ENCODE peak calls at places on chromosomes 4 and X, in six cellular contexts. One of them, this sample, is unnamed.

GRCh38 chr4:28481565-28481964 is 1620.9 kb downstream of the STIM2 start:
- DNase-seq in HepG2: no peak
- DNase-seq in IMR-90: no peak
- DNase-seq in A549: no peak
- DNase-seq in SK-N-SH: no peak
- DNase-seq in GM12878: no peak
- DNase-seq in this sample: no peak

GRCh38 chr4:74667944-74668343 is 126.4 kb downstream of the BTC start:
- DNase-seq in HepG2: no peak
- DNase-seq in IMR-90: no peak
- DNase-seq in A549: no peak
- DNase-seq in SK-N-SH: no peak
- DNase-seq in GM12878: no peak
- DNase-seq in this sample: no peak

GRCh38 chr4:96035727-96036126 is 195.8 kb downstream of the PDHA2 start:
- DNase-seq in HepG2: no peak
- DNase-seq in IMR-90: no peak
- DNase-seq in A549: no peak
- DNase-seq in SK-N-SH: no peak
- DNase-seq in GM12878: no peak
- DNase-seq in this sample: peak

GRCh38 chrX:24874604-24875247 is 141.0 kb downstream of the ARX start:
- DNase-seq in HepG2: no peak
- DNase-seq in IMR-90: no peak
- DNase-seq in A549: no peak
- DNase-seq in SK-N-SH: no peak
- DNase-seq in GM12878: no peak
- DNase-seq in this sample: no peak

GRCh38 chrX:128458888-128459287 is 406.7 kb upstream of the ACTRT1 start:
- DNase-seq in HepG2: no peak
- DNase-seq in IMR-90: peak
- DNase-seq in A549: no peak
- DNase-seq in SK-N-SH: no peak
- DNase-seq in GM12878: no peak
- DNase-seq in this sample: no peak

GRCh38 chr4:6773106-6773505 is 9.4 kb upstream of the KIAA0232 start:
- DNase-seq in HepG2: no peak
- DNase-seq in IMR-90: peak
- DNase-seq in A549: no peak
- DNase-seq in SK-N-SH: no peak
- DNase-seq in GM12878: no peak
- DNase-seq in this sample: no peak

GRCh38 chr4:99687120-99687519 is 29.5 kb upstream of the C4orf54 start:
- DNase-seq in HepG2: no peak
- DNase-seq in IMR-90: no peak
- DNase-seq in A549: no peak
- DNase-seq in SK-N-SH: no peak
- DNase-seq in GM12878: no peak
- DNase-seq in this sample: no peak

GRCh38 chr4:138259801-138260200 is 17.7 kb upstream of the SLC7A11 start:
- DNase-seq in HepG2: no peak
- DNase-seq in IMR-90: peak
- DNase-seq in A549: no peak
- DNase-seq in SK-N-SH: no peak
- DNase-seq in GM12878: no peak
- DNase-seq in this sample: no peak

GRCh38 chr4:40916880-40917279 is 167.1 kb downstream of the NSUN7 start:
- DNase-seq in HepG2: peak
- DNase-seq in IMR-90: no peak
- DNase-seq in A549: peak
- DNase-seq in SK-N-SH: no peak
- DNase-seq in GM12878: no peak
- DNase-seq in this sample: peak

GRCh38 chr4:17368408-17368807 is 143.5 kb downstream of the QDPR start:
- DNase-seq in HepG2: no peak
- DNase-seq in IMR-90: no peak
- DNase-seq in A549: no peak
- DNase-seq in SK-N-SH: no peak
- DNase-seq in GM12878: no peak
- DNase-seq in this sample: no peak

GRCh38 chr4:140019619-140020367 is 134.2 kb downstream of the MAML3 start:
- DNase-seq in HepG2: peak
- DNase-seq in IMR-90: no peak
- DNase-seq in A549: no peak
- DNase-seq in SK-N-SH: no peak
- DNase-seq in GM12878: no peak
- DNase-seq in this sample: no peak

GRCh38 chrX:4253092-4253491 is 539.6 kb upstream of the PRKX start:
- DNase-seq in HepG2: no peak
- DNase-seq in IMR-90: no peak
- DNase-seq in A549: no peak
- DNase-seq in SK-N-SH: no peak
- DNase-seq in GM12878: no peak
- DNase-seq in this sample: no peak

GRCh38 chrX:15956684-15957083 is 102.1 kb upstream of the AP1S2 start:
- DNase-seq in HepG2: no peak
- DNase-seq in IMR-90: no peak
- DNase-seq in A549: no peak
- DNase-seq in SK-N-SH: no peak
- DNase-seq in GM12878: no peak
- DNase-seq in this sample: no peak

GRCh38 chr4:8368061-8368481 is 72.5 kb downstream of the ACOX3 start:
- DNase-seq in HepG2: no peak
- DNase-seq in IMR-90: no peak
- DNase-seq in A549: no peak
- DNase-seq in SK-N-SH: no peak
- DNase-seq in GM12878: no peak
- DNase-seq in this sample: no peak

GRCh38 chr4:139951051-139951450 is 202.9 kb downstream of the MAML3 start:
- DNase-seq in HepG2: no peak
- DNase-seq in IMR-90: no peak
- DNase-seq in A549: no peak
- DNase-seq in SK-N-SH: no peak
- DNase-seq in GM12878: no peak
- DNase-seq in this sample: no peak

GRCh38 chr4:147731611-147732515 is at the start of gene ARHGAP10:
- DNase-seq in HepG2: no peak
- DNase-seq in IMR-90: peak
- DNase-seq in A549: peak
- DNase-seq in SK-N-SH: peak
- DNase-seq in GM12878: no peak
- DNase-seq in this sample: peak

GRCh38 chr4:64520393-64520792 is 111.1 kb upstream of the TECRL start:
- DNase-seq in HepG2: no peak
- DNase-seq in IMR-90: no peak
- DNase-seq in A549: no peak
- DNase-seq in SK-N-SH: no peak
- DNase-seq in GM12878: no peak
- DNase-seq in this sample: no peak

GRCh38 chrX:10597871-10598270 is 22.5 kb downstream of the MID1 start:
- DNase-seq in HepG2: peak
- DNase-seq in IMR-90: peak
- DNase-seq in A549: no peak
- DNase-seq in SK-N-SH: no peak
- DNase-seq in GM12878: no peak
- DNase-seq in this sample: no peak

GRCh38 chrX:137549073-137549472 is 16.9 kb upstream of the ZIC3 start:
- DNase-seq in HepG2: no peak
- DNase-seq in IMR-90: no peak
- DNase-seq in A549: no peak
- DNase-seq in SK-N-SH: no peak
- DNase-seq in GM12878: no peak
- DNase-seq in this sample: no peak

GRCh38 chrX:137547291-137547690 is 18.6 kb upstream of the ZIC3 start:
- DNase-seq in HepG2: no peak
- DNase-seq in IMR-90: no peak
- DNase-seq in A549: no peak
- DNase-seq in SK-N-SH: no peak
- DNase-seq in GM12878: no peak
- DNase-seq in this sample: no peak

GRCh38 chrX:137548261-137548660 is 17.7 kb upstream of the ZIC3 start:
- DNase-seq in HepG2: no peak
- DNase-seq in IMR-90: no peak
- DNase-seq in A549: no peak
- DNase-seq in SK-N-SH: no peak
- DNase-seq in GM12878: no peak
- DNase-seq in this sample: no peak

GRCh38 chrX:137549846-137550534 is 15.9 kb upstream of the ZIC3 start:
- DNase-seq in HepG2: no peak
- DNase-seq in IMR-90: no peak
- DNase-seq in A549: no peak
- DNase-seq in SK-N-SH: no peak
- DNase-seq in GM12878: no peak
- DNase-seq in this sample: no peak

DNA sequence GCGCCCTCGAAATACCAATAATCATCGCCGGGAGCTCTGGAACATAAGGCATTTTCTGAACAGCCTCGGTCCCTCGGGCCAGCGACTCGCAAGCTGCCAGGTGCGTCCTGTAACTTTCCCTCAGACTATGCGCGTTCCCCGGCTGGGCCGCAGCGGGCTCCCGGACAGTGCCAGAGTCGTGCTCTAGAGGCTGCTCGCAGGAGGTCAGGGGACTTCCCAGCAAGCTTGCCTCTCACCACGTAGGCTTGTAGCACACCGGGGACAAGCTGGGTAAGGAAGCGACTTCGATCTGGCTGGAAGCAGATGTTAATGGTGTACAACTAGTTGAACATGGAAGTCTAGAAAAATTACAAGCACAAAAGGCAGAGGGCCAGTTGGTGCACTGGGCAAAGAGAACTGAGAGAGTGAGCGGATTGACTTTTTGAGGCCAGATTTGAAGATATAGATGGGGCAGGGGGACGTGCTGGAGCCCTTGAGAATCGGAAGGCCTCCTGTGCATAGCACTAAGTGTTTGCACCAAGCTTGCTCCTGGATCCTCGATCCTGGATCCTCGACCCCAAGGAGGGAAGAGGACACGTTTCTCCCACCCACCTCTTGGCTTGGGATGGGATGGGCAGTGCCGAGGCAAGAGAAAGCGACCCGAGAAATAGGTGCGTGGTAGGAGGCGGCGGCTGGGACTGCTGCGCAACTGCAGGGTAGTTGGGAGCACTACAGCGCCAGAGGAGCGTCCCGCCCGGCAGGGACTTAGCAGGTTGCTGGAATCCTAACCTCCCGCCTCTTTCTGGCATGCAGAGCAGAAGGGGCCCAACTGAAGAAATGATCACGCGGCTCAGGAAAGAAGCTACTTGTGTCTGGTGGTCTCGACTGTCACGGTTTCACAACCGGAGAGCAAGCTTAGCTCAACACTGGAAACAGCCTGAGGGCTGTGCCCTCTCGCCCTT is 19.9 kb upstream of the ZIC3 start:
- DNase-seq in HepG2: no peak
- DNase-seq in IMR-90: no peak
- DNase-seq in A549: no peak
- DNase-seq in SK-N-SH: no peak
- DNase-seq in GM12878: no peak
- DNase-seq in this sample: no peak
- TF ChIP-seq SMC3 in HepG2: no peak
- TF ChIP-seq SMC3 in IMR-90: no peak
- TF ChIP-seq SMC3 in A549: no peak
- TF ChIP-seq SMC3 in SK-N-SH: no peak
- TF ChIP-seq SMC3 in GM12878: no peak
- TF ChIP-seq SMC3 in this sample: no peak

DNA sequence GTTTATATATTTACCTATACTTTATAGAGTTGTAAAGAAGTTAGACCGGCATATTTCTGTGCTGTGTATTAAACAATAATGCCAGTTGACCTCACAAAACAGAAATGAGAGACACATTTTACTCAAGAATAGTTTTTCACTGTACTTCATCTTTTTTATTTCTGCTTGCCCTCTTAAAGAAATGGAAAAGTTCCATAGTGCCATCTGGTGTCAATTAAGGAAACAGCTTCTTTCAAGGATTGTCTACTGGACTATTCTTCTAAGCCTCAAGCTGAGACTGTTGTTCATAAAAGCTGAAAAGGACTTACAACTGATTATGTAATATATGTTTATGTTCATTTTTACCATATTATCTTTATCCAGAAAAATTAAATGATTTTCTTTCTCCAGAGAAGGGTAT is 1523.8 kb downstream of the ARAP2 start:
- DNase-seq in HepG2: peak
- DNase-seq in IMR-90: peak
- DNase-seq in A549: peak
- DNase-seq in SK-N-SH: peak
- DNase-seq in GM12878: no peak
- DNase-seq in this sample: peak
- TF ChIP-seq SMC3 in HepG2: no peak
- TF ChIP-seq SMC3 in IMR-90: peak
- TF ChIP-seq SMC3 in A549: peak
- TF ChIP-seq SMC3 in SK-N-SH: no peak
- TF ChIP-seq SMC3 in GM12878: peak
- TF ChIP-seq SMC3 in this sample: no peak

GRCh38 chr4:128850252-128850651 is 40.8 kb downstream of the JADE1 start:
- DNase-seq in HepG2: no peak
- DNase-seq in IMR-90: no peak
- DNase-seq in A549: no peak
- DNase-seq in SK-N-SH: no peak
- DNase-seq in GM12878: no peak
- DNase-seq in this sample: no peak

GRCh38 chr4:128856246-128856645 is 46.7 kb downstream of the JADE1 start:
- DNase-seq in HepG2: no peak
- DNase-seq in IMR-90: peak
- DNase-seq in A549: no peak
- DNase-seq in SK-N-SH: no peak
- DNase-seq in GM12878: no peak
- DNase-seq in this sample: no peak

GRCh38 chr4:128853741-128854140 is 44.2 kb downstream of the JADE1 start:
- DNase-seq in HepG2: no peak
- DNase-seq in IMR-90: peak
- DNase-seq in A549: no peak
- DNase-seq in SK-N-SH: no peak
- DNase-seq in GM12878: no peak
- DNase-seq in this sample: no peak

GRCh38 chr4:128855656-128856055 is 46.2 kb downstream of the JADE1 start:
- DNase-seq in HepG2: no peak
- DNase-seq in IMR-90: no peak
- DNase-seq in A549: no peak
- DNase-seq in SK-N-SH: no peak
- DNase-seq in GM12878: no peak
- DNase-seq in this sample: no peak

GRCh38 chr4:128854433-128854832 is 44.9 kb downstream of the JADE1 start:
- DNase-seq in HepG2: no peak
- DNase-seq in IMR-90: peak
- DNase-seq in A549: no peak
- DNase-seq in SK-N-SH: no peak
- DNase-seq in GM12878: no peak
- DNase-seq in this sample: no peak
- TF ChIP-seq SMC3 in HepG2: no peak
- TF ChIP-seq SMC3 in IMR-90: no peak
- TF ChIP-seq SMC3 in A549: no peak
- TF ChIP-seq SMC3 in SK-N-SH: no peak
- TF ChIP-seq SMC3 in GM12878: no peak
- TF ChIP-seq SMC3 in this sample: no peak

DNA sequence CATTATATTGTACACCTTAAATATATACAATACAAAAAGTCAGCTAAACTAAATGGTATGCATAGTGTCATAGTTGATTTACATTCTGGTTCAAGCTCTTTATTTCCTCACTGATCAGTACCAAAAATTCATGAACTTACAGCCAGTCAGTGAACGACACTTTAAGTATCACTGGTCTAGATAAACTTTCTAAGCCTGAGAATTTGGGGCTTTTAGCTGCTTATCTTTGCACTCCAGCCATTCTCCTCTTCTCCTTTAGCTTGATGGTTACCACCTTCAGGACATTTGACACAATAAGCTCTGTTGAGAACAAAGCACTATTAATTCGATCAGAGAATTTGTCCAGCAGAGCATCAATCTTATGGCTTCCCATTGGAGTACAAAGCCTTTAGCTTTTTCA is 83.0 kb upstream of the ALG13 start:
- DNase-seq in HepG2: no peak
- DNase-seq in IMR-90: no peak
- DNase-seq in A549: no peak
- DNase-seq in SK-N-SH: no peak
- DNase-seq in GM12878: no peak
- DNase-seq in this sample: peak
- TF ChIP-seq SMC3 in HepG2: no peak
- TF ChIP-seq SMC3 in IMR-90: no peak
- TF ChIP-seq SMC3 in A549: no peak
- TF ChIP-seq SMC3 in SK-N-SH: no peak
- TF ChIP-seq SMC3 in GM12878: no peak
- TF ChIP-seq SMC3 in this sample: no peak